ENCODE peak calls at places on chromosomes 12 and 14, in ten cellular contexts. One of them, this sample, is unnamed.

GRCh38 chr12:9064815-9065606 is 50.7 kb downstream of the A2M start:
- DNase-seq in H1: peak
- DNase-seq in keratinocyte: peak
- DNase-seq in COR-L47: no peak
- DNase-seq in retinal pigment epithelial cell: no peak
- DNase-seq in LoVo: peak
- DNase-seq in HTR-8/SVneo: peak
- DNase-seq in tibial nerve: peak
- DNase-seq in AG08396: peak
- DNase-seq in GM23248: peak
- DNase-seq in this sample: peak

GRCh38 chr14:37903561-37904191 is 304.0 kb upstream of the SSTR1 start:
- DNase-seq in keratinocyte: peak
- DNase-seq in tibial nerve: no peak
- DNase-seq in retinal pigment epithelial cell: no peak
- DNase-seq in HTR-8/SVneo: peak
- DNase-seq in GM23248: peak
- DNase-seq in AG08396: peak
- DNase-seq in COR-L47: peak
- DNase-seq in LoVo: peak
- DNase-seq in H1: no peak
- DNase-seq in this sample: no peak

GRCh38 chr12:45674583-45674982 is 54.9 kb upstream of the ARID2 start:
- DNase-seq in retinal pigment epithelial cell: peak
- DNase-seq in GM23248: peak
- DNase-seq in HTR-8/SVneo: peak
- DNase-seq in AG08396: peak
- DNase-seq in COR-L47: no peak
- DNase-seq in keratinocyte: peak
- DNase-seq in LoVo: peak
- DNase-seq in H1: no peak
- DNase-seq in tibial nerve: no peak
- DNase-seq in this sample: peak

GRCh38 chr12:27498159-27498558 is 25.8 kb upstream of the PPFIBP1 start:
- DNase-seq in tibial nerve: no peak
- DNase-seq in LoVo: no peak
- DNase-seq in HTR-8/SVneo: no peak
- DNase-seq in keratinocyte: no peak
- DNase-seq in retinal pigment epithelial cell: no peak
- DNase-seq in GM23248: no peak
- DNase-seq in H1: no peak
- DNase-seq in COR-L47: no peak
- DNase-seq in AG08396: no peak
- DNase-seq in this sample: no peak

GRCh38 chr14:68659021-68659931 is 133.6 kb downstream of the ZFP36L1 start:
- DNase-seq in keratinocyte: no peak
- DNase-seq in GM23248: peak
- DNase-seq in tibial nerve: no peak
- DNase-seq in retinal pigment epithelial cell: no peak
- DNase-seq in AG08396: no peak
- DNase-seq in H1: no peak
- DNase-seq in HTR-8/SVneo: no peak
- DNase-seq in COR-L47: no peak
- DNase-seq in LoVo: no peak
- DNase-seq in this sample: no peak

GRCh38 chr14:103155013-103155412 is 31.8 kb downstream of the TNFAIP2 start:
- DNase-seq in LoVo: peak
- DNase-seq in retinal pigment epithelial cell: peak
- DNase-seq in GM23248: peak
- DNase-seq in AG08396: peak
- DNase-seq in tibial nerve: peak
- DNase-seq in COR-L47: no peak
- DNase-seq in H1: no peak
- DNase-seq in HTR-8/SVneo: peak
- DNase-seq in keratinocyte: no peak
- DNase-seq in this sample: no peak

GRCh38 chr12:3253682-3254275 is 176.6 kb downstream of the TSPAN9 start:
- DNase-seq in AG08396: no peak
- DNase-seq in LoVo: no peak
- DNase-seq in H1: no peak
- DNase-seq in COR-L47: peak
- DNase-seq in HTR-8/SVneo: no peak
- DNase-seq in retinal pigment epithelial cell: no peak
- DNase-seq in keratinocyte: no peak
- DNase-seq in tibial nerve: no peak
- DNase-seq in GM23248: no peak
- DNase-seq in this sample: no peak

GRCh38 chr12:111407371-111408115 is 1.8 kb downstream of the SH2B3 start:
- DNase-seq in AG08396: no peak
- DNase-seq in retinal pigment epithelial cell: no peak
- DNase-seq in keratinocyte: no peak
- DNase-seq in tibial nerve: no peak
- DNase-seq in H1: no peak
- DNase-seq in HTR-8/SVneo: no peak
- DNase-seq in COR-L47: no peak
- DNase-seq in GM23248: peak
- DNase-seq in LoVo: no peak
- DNase-seq in this sample: no peak

GRCh38 chr14:89681086-89682018 is 264.3 kb upstream of the FOXN3 start:
- DNase-seq in COR-L47: no peak
- DNase-seq in GM23248: no peak
- DNase-seq in HTR-8/SVneo: no peak
- DNase-seq in LoVo: no peak
- DNase-seq in AG08396: no peak
- DNase-seq in tibial nerve: no peak
- DNase-seq in H1: no peak
- DNase-seq in keratinocyte: no peak
- DNase-seq in retinal pigment epithelial cell: no peak
- DNase-seq in this sample: no peak

GRCh38 chr14:51534623-51535022 is 117.1 kb upstream of the FRMD6 start:
- DNase-seq in GM23248: no peak
- DNase-seq in H1: no peak
- DNase-seq in tibial nerve: no peak
- DNase-seq in keratinocyte: no peak
- DNase-seq in HTR-8/SVneo: no peak
- DNase-seq in retinal pigment epithelial cell: no peak
- DNase-seq in LoVo: no peak
- DNase-seq in COR-L47: peak
- DNase-seq in AG08396: no peak
- DNase-seq in this sample: no peak

GRCh38 chr12:108357834-108358579 is 18.9 kb upstream of the CMKLR1 start:
- DNase-seq in HTR-8/SVneo: no peak
- DNase-seq in COR-L47: no peak
- DNase-seq in H1: no peak
- DNase-seq in GM23248: no peak
- DNase-seq in tibial nerve: no peak
- DNase-seq in retinal pigment epithelial cell: no peak
- DNase-seq in AG08396: no peak
- DNase-seq in LoVo: no peak
- DNase-seq in keratinocyte: no peak
- DNase-seq in this sample: no peak

GRCh38 chr12:40469736-40470135 is 222.5 kb upstream of the CNTN1 start:
- DNase-seq in COR-L47: peak
- DNase-seq in HTR-8/SVneo: no peak
- DNase-seq in tibial nerve: no peak
- DNase-seq in LoVo: no peak
- DNase-seq in keratinocyte: no peak
- DNase-seq in GM23248: no peak
- DNase-seq in retinal pigment epithelial cell: no peak
- DNase-seq in AG08396: no peak
- DNase-seq in H1: no peak
- DNase-seq in this sample: no peak

GRCh38 chr12:108823804-108824203 is 33.6 kb downstream of the SSH1 start:
- DNase-seq in keratinocyte: no peak
- DNase-seq in tibial nerve: no peak
- DNase-seq in GM23248: no peak
- DNase-seq in AG08396: no peak
- DNase-seq in HTR-8/SVneo: no peak
- DNase-seq in LoVo: peak
- DNase-seq in COR-L47: no peak
- DNase-seq in retinal pigment epithelial cell: no peak
- DNase-seq in H1: no peak
- DNase-seq in this sample: no peak

GRCh38 chr12:52428121-52428520 is 6.0 kb downstream of the KRT75 start:
- DNase-seq in COR-L47: no peak
- DNase-seq in retinal pigment epithelial cell: no peak
- DNase-seq in keratinocyte: no peak
- DNase-seq in tibial nerve: no peak
- DNase-seq in H1: no peak
- DNase-seq in HTR-8/SVneo: no peak
- DNase-seq in LoVo: no peak
- DNase-seq in GM23248: no peak
- DNase-seq in AG08396: no peak
- DNase-seq in this sample: no peak

GRCh38 chr12:121628037-121628436 is 1.7 kb downstream of the ORAI1 start:
- DNase-seq in H1: no peak
- DNase-seq in keratinocyte: no peak
- DNase-seq in COR-L47: no peak
- DNase-seq in HTR-8/SVneo: no peak
- DNase-seq in AG08396: no peak
- DNase-seq in LoVo: peak
- DNase-seq in retinal pigment epithelial cell: no peak
- DNase-seq in tibial nerve: no peak
- DNase-seq in GM23248: no peak
- DNase-seq in this sample: no peak

GRCh38 chr12:70645494-70646317 is 8.5 kb upstream of the PTPRB start:
- DNase-seq in HTR-8/SVneo: peak
- DNase-seq in LoVo: peak
- DNase-seq in AG08396: peak
- DNase-seq in H1: peak
- DNase-seq in GM23248: peak
- DNase-seq in retinal pigment epithelial cell: peak
- DNase-seq in keratinocyte: peak
- DNase-seq in COR-L47: no peak
- DNase-seq in tibial nerve: no peak
- DNase-seq in this sample: peak

GRCh38 chr12:132501189-132501940 is 11.4 kb downstream of the FBRSL1 start:
- DNase-seq in retinal pigment epithelial cell: no peak
- DNase-seq in HTR-8/SVneo: no peak
- DNase-seq in AG08396: no peak
- DNase-seq in COR-L47: no peak
- DNase-seq in GM23248: no peak
- DNase-seq in tibial nerve: no peak
- DNase-seq in LoVo: no peak
- DNase-seq in keratinocyte: no peak
- DNase-seq in H1: no peak
- DNase-seq in this sample: no peak

GRCh38 chr14:73753887-73754880 is 40.0 kb upstream of the PNMA1 start:
- DNase-seq in GM23248: peak
- DNase-seq in COR-L47: no peak
- DNase-seq in retinal pigment epithelial cell: no peak
- DNase-seq in HTR-8/SVneo: no peak
- DNase-seq in LoVo: peak
- DNase-seq in keratinocyte: no peak
- DNase-seq in H1: no peak
- DNase-seq in tibial nerve: no peak
- DNase-seq in AG08396: no peak
- DNase-seq in this sample: no peak

GRCh38 chr14:54901380-54902142 is 1.1 kb downstream of the GCH1 start:
- DNase-seq in H1: no peak
- DNase-seq in AG08396: no peak
- DNase-seq in tibial nerve: no peak
- DNase-seq in COR-L47: peak
- DNase-seq in retinal pigment epithelial cell: no peak
- DNase-seq in keratinocyte: no peak
- DNase-seq in LoVo: no peak
- DNase-seq in GM23248: peak
- DNase-seq in HTR-8/SVneo: peak
- DNase-seq in this sample: no peak

GRCh38 chr14:74712499-74713394 is at the start of the genes AREL1 and FCF1:
- DNase-seq in H1: peak
- DNase-seq in keratinocyte: peak
- DNase-seq in AG08396: peak
- DNase-seq in COR-L47: no peak
- DNase-seq in GM23248: peak
- DNase-seq in retinal pigment epithelial cell: peak
- DNase-seq in tibial nerve: peak
- DNase-seq in HTR-8/SVneo: peak
- DNase-seq in LoVo: peak
- DNase-seq in this sample: no peak

GRCh38 chr12:86275356-86275755 is 19.2 kb upstream of the MGAT4C start:
- DNase-seq in keratinocyte: no peak
- DNase-seq in GM23248: no peak
- DNase-seq in COR-L47: no peak
- DNase-seq in H1: no peak
- DNase-seq in tibial nerve: no peak
- DNase-seq in HTR-8/SVneo: no peak
- DNase-seq in retinal pigment epithelial cell: no peak
- DNase-seq in LoVo: no peak
- DNase-seq in AG08396: no peak
- DNase-seq in this sample: no peak

GRCh38 chr12:108729612-108730336 is 1.5 kb downstream of the CORO1C start:
- DNase-seq in AG08396: no peak
- DNase-seq in GM23248: peak
- DNase-seq in retinal pigment epithelial cell: no peak
- DNase-seq in tibial nerve: no peak
- DNase-seq in HTR-8/SVneo: no peak
- DNase-seq in H1: no peak
- DNase-seq in COR-L47: no peak
- DNase-seq in LoVo: no peak
- DNase-seq in keratinocyte: no peak
- DNase-seq in this sample: no peak

This sample was measured in epithelial cell of prostate.